ENCODE peak calls at places on chromosomes 6 and 20, in five cellular contexts. One of them, this sample, is unnamed.

GRCh38 chr20:62405108-62405980 is 1.7 kb downstream of the CABLES2 start:
- DNase-seq in BJ: no peak
- DNase-seq in fibroblast of villous mesenchyme: peak; percentile 73
- DNase-seq in foreskin fibroblast: peak; percentile 76
- DNase-seq in stomach: peak; percentile 54
- DNase-seq in this sample: peak; percentile 47

GRCh38 chr20:29123861-29124260 is 2133.6 kb upstream of the DEFB115 start:
- DNase-seq in BJ: no peak
- DNase-seq in foreskin fibroblast: no peak
- DNase-seq in fibroblast of villous mesenchyme: no peak
- DNase-seq in stomach: no peak
- DNase-seq in this sample: no peak

GRCh38 chr6:160788806-160789205 is 86.8 kb downstream of the PLG start:
- DNase-seq in foreskin fibroblast: no peak
- DNase-seq in fibroblast of villous mesenchyme: no peak
- DNase-seq in stomach: no peak
- DNase-seq in BJ: no peak
- DNase-seq in this sample: no peak

GRCh38 chr6:21360353-21360752 is 233.2 kb upstream of the SOX4 start:
- DNase-seq in fibroblast of villous mesenchyme: no peak
- DNase-seq in BJ: no peak
- DNase-seq in stomach: peak; percentile 33
- DNase-seq in foreskin fibroblast: no peak
- DNase-seq in this sample: no peak

GRCh38 chr6:68911334-68911733 is 276.3 kb downstream of the ADGRB3 start:
- DNase-seq in fibroblast of villous mesenchyme: no peak
- DNase-seq in BJ: no peak
- DNase-seq in stomach: no peak
- DNase-seq in foreskin fibroblast: no peak
- DNase-seq in this sample: no peak

GRCh38 chr6:12909828-12910227 is 193.3 kb downstream of the PHACTR1 start:
- DNase-seq in foreskin fibroblast: peak; percentile 56
- DNase-seq in fibroblast of villous mesenchyme: no peak
- DNase-seq in stomach: no peak
- DNase-seq in BJ: no peak
- DNase-seq in this sample: no peak

GRCh38 chr20:10671850-10672578 is 1.8 kb downstream of the JAG1 start:
- DNase-seq in foreskin fibroblast: peak; percentile 80
- DNase-seq in BJ: no peak
- DNase-seq in stomach: peak; percentile 75
- DNase-seq in fibroblast of villous mesenchyme: peak; percentile 65
- DNase-seq in this sample: peak; percentile 40

GRCh38 chr20:38880952-38881735 is 45.1 kb upstream of the FAM83D start:
- DNase-seq in stomach: no peak
- DNase-seq in foreskin fibroblast: no peak
- DNase-seq in fibroblast of villous mesenchyme: no peak
- DNase-seq in BJ: no peak
- DNase-seq in this sample: no peak

GRCh38 chr6:68778356-68779020 is 143.4 kb downstream of the ADGRB3 start:
- DNase-seq in fibroblast of villous mesenchyme: peak; percentile 17
- DNase-seq in foreskin fibroblast: peak; percentile 85
- DNase-seq in BJ: no peak
- DNase-seq in stomach: no peak
- DNase-seq in this sample: peak; percentile 17

GRCh38 chr6:4664117-4664626 is 112.0 kb upstream of the CDYL start:
- DNase-seq in stomach: no peak
- DNase-seq in fibroblast of villous mesenchyme: peak; percentile 68
- DNase-seq in foreskin fibroblast: peak; percentile 59
- DNase-seq in BJ: peak; percentile 77
- DNase-seq in this sample: peak; percentile 96

GRCh38 chr6:54891536-54891935 is 45.0 kb downstream of the FAM83B start:
- DNase-seq in foreskin fibroblast: no peak
- DNase-seq in stomach: no peak
- DNase-seq in fibroblast of villous mesenchyme: no peak
- DNase-seq in BJ: no peak
- DNase-seq in this sample: no peak

GRCh38 chr6:35804996-35805736 is at the start of gene LHFPL5:
- DNase-seq in foreskin fibroblast: peak; percentile 48
- DNase-seq in BJ: no peak
- DNase-seq in fibroblast of villous mesenchyme: peak; percentile 28
- DNase-seq in stomach: peak; percentile 49
- DNase-seq in this sample: no peak

GRCh38 chr20:50203951-50204937 is 13.6 kb downstream of the CEBPB start:
- DNase-seq in foreskin fibroblast: no peak
- DNase-seq in stomach: no peak
- DNase-seq in fibroblast of villous mesenchyme: no peak
- DNase-seq in BJ: no peak
- DNase-seq in this sample: no peak

GRCh38 chr6:16338577-16339262 is 100.3 kb downstream of the GMPR start:
- DNase-seq in fibroblast of villous mesenchyme: peak; percentile 100
- DNase-seq in foreskin fibroblast: peak; percentile 100
- DNase-seq in BJ: peak; percentile 98
- DNase-seq in stomach: peak; percentile 34
- DNase-seq in this sample: peak; percentile 100

GRCh38 chr20:63130654-63131577 is 85.0 kb downstream of the YTHDF1 start:
- DNase-seq in BJ: no peak
- DNase-seq in foreskin fibroblast: no peak
- DNase-seq in fibroblast of villous mesenchyme: no peak
- DNase-seq in stomach: no peak
- DNase-seq in this sample: no peak

GRCh38 chr6:25602680-25602982 is 49.4 kb upstream of the SCGN start:
- DNase-seq in BJ: no peak
- DNase-seq in fibroblast of villous mesenchyme: no peak
- DNase-seq in stomach: no peak
- DNase-seq in foreskin fibroblast: no peak
- DNase-seq in this sample: no peak
- TF ChIP-seq CTCF in BJ: no peak
- TF ChIP-seq CTCF in fibroblast of villous mesenchyme: no peak
- TF ChIP-seq CTCF in stomach: peak; percentile 11
- TF ChIP-seq CTCF in foreskin fibroblast: no peak
- TF ChIP-seq CTCF in this sample: no peak

DNA sequence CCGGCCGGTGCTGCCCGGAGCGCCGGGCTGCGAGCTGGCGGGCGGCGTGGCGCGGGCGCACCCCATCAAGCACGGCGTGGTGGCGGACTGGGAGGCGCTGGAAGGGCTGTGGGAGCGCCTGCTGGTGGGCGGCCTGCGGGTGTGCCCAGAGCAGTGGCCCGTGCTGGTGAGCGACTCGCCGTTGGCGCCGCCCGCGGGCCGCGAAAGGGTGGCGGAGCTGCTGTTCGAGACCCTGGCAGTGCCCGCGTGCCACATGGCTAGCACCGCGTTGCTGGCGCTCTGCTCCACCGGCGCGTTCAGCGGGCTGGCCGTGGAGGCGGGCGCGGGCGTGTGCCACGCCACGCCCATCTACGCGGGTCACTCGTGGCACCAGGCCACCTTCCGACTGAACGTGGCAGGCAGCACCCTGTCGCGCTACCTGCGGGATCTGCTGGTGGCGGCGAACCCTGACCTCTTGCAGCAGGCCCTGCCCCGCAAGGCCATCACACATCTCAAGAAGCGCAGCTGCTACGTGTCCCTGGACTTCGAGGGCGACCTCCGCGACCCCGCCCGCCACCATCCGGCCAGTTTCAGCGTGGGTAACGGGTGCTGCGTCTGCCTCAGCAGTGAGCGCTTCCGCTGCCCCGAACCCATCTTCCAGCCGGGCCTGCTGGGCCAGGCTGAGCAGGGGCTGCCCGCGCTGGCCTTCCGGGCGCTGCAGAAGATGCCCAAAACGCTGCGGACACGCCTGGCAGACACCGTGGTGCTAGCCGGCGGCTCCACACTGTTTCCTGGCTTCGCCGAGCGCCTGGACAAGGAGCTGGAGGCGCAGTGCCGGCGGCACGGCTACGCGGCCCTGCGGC is 723 bp downstream of the ACTL10 start:
- DNase-seq in foreskin fibroblast: peak; percentile 91
- DNase-seq in fibroblast of villous mesenchyme: peak; percentile 69
- DNase-seq in stomach: peak; percentile 79
- DNase-seq in BJ: no peak
- DNase-seq in this sample: peak; percentile 59
- H3K4me3 ChIP-seq in foreskin fibroblast: peak overlapping the region; percentile 51
- H3K4me3 ChIP-seq in fibroblast of villous mesenchyme: peak overlapping the region; percentile 50
- H3K4me3 ChIP-seq in stomach: peak overlapping the region; percentile 79
- H3K4me3 ChIP-seq in BJ: peak overlapping the region; percentile 46
- H3K4me3 ChIP-seq in this sample: peak overlapping the region; percentile 47

GRCh38 chr6:143900358-143900757 is 36.1 kb downstream of the ZC2HC1B start:
- DNase-seq in BJ: no peak
- DNase-seq in foreskin fibroblast: no peak
- DNase-seq in fibroblast of villous mesenchyme: no peak
- DNase-seq in stomach: no peak
- DNase-seq in this sample: no peak
- TF ChIP-seq CTCF in BJ: no peak
- TF ChIP-seq CTCF in foreskin fibroblast: no peak
- TF ChIP-seq CTCF in fibroblast of villous mesenchyme: no peak
- TF ChIP-seq CTCF in stomach: no peak
- TF ChIP-seq CTCF in this sample: no peak

DNA sequence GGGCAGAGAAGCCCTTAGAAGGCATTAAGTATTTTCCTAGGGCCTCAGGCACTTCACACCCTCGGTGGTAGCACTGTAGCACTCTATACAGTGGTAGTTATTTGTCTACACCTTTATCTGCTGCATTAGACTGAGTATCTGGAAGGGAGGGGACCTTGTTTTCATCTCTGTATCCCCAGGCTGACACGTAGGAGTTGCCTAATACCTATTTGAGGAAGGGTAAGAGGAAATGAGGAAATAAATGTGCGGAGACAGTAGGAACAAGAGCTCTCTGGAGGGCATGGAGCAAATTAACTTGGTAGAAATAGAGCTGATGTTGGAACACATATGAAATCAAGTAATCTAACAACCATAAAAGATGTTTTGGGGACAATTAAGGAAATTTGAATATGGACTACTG is 3.9 kb downstream of the CNPY3 start:
- DNase-seq in BJ: no peak
- DNase-seq in foreskin fibroblast: no peak
- DNase-seq in stomach: no peak
- DNase-seq in fibroblast of villous mesenchyme: no peak
- DNase-seq in this sample: no peak
- H3K4me3 ChIP-seq in BJ: no peak overlapping the region
- H3K4me3 ChIP-seq in foreskin fibroblast: no peak overlapping the region
- H3K4me3 ChIP-seq in stomach: no peak overlapping the region
- H3K4me3 ChIP-seq in fibroblast of villous mesenchyme: no peak overlapping the region
- H3K4me3 ChIP-seq in this sample: no peak overlapping the region

DNA sequence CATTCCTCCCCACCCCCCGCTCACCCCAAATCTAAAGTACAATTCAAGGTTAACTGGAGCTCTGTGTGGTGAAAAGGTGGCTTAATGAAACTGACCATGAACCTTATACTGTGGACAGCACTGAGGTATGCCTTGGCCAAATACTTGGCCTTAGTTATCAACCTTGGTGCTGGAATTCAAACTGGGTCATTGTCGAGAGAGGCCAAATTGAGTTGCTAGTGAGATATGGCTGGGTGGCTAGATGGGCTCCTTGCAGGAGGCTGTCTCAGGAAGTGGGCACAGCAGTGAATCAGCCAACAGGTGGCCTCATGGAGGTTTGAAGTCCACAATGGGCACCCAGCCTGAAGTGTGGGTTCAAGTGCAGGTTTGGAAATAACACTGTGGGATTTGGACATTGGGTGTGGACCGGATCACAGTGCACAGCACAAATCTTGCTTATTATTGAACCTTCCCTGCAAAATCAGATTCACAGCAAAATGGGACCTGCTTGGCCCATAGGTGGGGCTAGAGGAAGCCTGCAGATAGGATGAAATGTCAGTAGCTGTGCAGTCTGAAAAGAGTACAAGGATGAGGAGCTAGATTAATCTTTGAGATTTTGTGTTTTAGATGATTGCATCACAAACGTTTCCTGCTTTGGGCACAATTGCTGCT is 5.6 kb upstream of the BTBD3 start:
- DNase-seq in stomach: no peak
- DNase-seq in foreskin fibroblast: peak; percentile 39
- DNase-seq in BJ: no peak
- DNase-seq in fibroblast of villous mesenchyme: no peak
- DNase-seq in this sample: no peak
- TF ChIP-seq CTCF in stomach: peak; percentile 27
- TF ChIP-seq CTCF in foreskin fibroblast: peak; percentile 38
- TF ChIP-seq CTCF in BJ: peak; percentile 46
- TF ChIP-seq CTCF in fibroblast of villous mesenchyme: peak; percentile 65
- TF ChIP-seq CTCF in this sample: peak; percentile 48

GRCh38 chr6:111263837-111264236 is 176.5 kb downstream of the SLC16A10 start:
- DNase-seq in stomach: no peak
- DNase-seq in foreskin fibroblast: peak; percentile 86
- DNase-seq in BJ: peak; percentile 38
- DNase-seq in fibroblast of villous mesenchyme: peak; percentile 70
- DNase-seq in this sample: peak; percentile 64

GRCh38 chr6:111259089-111259831 is 172.0 kb downstream of the SLC16A10 start:
- DNase-seq in stomach: peak; percentile 100
- DNase-seq in BJ: peak; percentile 95
- DNase-seq in fibroblast of villous mesenchyme: peak; percentile 99
- DNase-seq in foreskin fibroblast: peak; percentile 100
- DNase-seq in this sample: peak; percentile 99

GRCh38 chr6:111258615-111259088 is 171.3 kb downstream of the SLC16A10 start:
- DNase-seq in foreskin fibroblast: no peak
- DNase-seq in fibroblast of villous mesenchyme: no peak
- DNase-seq in stomach: no peak
- DNase-seq in BJ: no peak
- DNase-seq in this sample: peak; percentile 73

GRCh38 chr6:111256646-111257045 is 169.3 kb downstream of the SLC16A10 start:
- DNase-seq in foreskin fibroblast: peak; percentile 11
- DNase-seq in stomach: no peak
- DNase-seq in BJ: no peak
- DNase-seq in fibroblast of villous mesenchyme: no peak
- DNase-seq in this sample: no peak

DNA sequence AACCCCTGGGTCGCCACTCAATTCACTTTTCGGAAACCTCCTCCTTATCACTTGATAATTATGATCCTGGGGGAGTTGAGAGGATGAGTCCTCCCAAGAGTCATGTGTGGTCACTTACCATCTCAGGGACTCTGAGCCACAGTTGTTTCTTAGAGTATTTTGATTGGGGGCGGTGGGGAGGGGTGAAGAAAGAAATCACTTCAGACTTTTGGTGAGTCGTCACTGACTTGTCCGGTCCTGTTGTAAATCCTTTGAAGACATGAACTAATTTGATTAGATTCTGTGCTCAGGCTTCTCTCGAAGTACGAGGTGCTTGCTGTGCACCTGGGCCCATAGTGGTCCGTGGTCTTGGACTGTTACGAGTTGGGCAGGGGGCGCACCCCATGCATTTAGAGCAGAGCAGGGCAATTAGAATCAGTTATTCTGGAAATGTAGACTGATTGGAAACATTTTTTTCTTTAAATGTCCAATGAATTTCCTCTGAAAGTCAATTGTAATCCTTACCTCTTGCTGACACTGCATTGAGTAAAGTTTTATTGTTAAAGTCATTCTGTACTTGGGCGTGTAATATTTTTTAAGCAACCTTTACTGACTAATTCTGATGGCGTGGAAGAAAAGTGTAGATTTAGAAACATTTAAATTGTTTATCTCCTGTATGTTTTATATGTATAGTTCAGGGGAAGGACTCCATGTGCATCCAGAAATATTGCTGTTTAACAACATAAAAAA is 173.4 kb downstream of the SLC16A10 start:
- DNase-seq in stomach: no peak
- DNase-seq in foreskin fibroblast: peak; percentile 29
- DNase-seq in fibroblast of villous mesenchyme: no peak
- DNase-seq in BJ: no peak
- DNase-seq in this sample: no peak
- H3K4me3 ChIP-seq in stomach: peak overlapping the region; percentile 68
- H3K4me3 ChIP-seq in foreskin fibroblast: no peak overlapping the region
- H3K4me3 ChIP-seq in fibroblast of villous mesenchyme: peak overlapping the region; percentile 80
- H3K4me3 ChIP-seq in BJ: no peak overlapping the region
- H3K4me3 ChIP-seq in this sample: no peak overlapping the region